ENCODE peak calls at places on chromosomes 1 and 21, in five cellular contexts. H is NT2/D1; X is stimulated activated CD4-positive, alpha-beta T cell treated with anti-CD3 and anti-CD28 coated beads, Interleukin-4, amount 100 ng/mL, for 48 hours; Y is activated T-cell treated with anti-CD3 and anti-CD28 coated beads, Interleukin-2, amount 50 U/mL, for 72 hours; I is AG08396. P is an unnamed sample.

GRCh38 chr1:169630006-169630405 is at the start of gene SELP:
- DNase-seq in X (no peak), H (no peak), I (no peak), Y (no peak), P (no peak)

GRCh38 chr1:239909894-239910293 is 181.8 kb upstream of the FMN2 start:
- DNase-seq in Y (no peak), H (no peak), I (peak), X (no peak), P (no peak)

GRCh38 chr1:84632975-84633427 is 57.3 kb downstream of the SSX2IP start:
- DNase-seq in Y (no peak), H (no peak), X (no peak), I (peak), P (no peak)

GRCh38 chr1:174872615-174873058 is 127.1 kb upstream of the CACYBP start:
- DNase-seq in X (no peak), I (no peak), Y (no peak), H (no peak), P (no peak)

GRCh38 chr1:107575226-107575625 is 389.8 kb downstream of the VAV3 start:
- DNase-seq in X (no peak), H (no peak), Y (no peak), I (no peak), P (no peak)

GRCh38 chr1:94805912-94806311 is 14.2 kb upstream of the SLC44A3 start:
- DNase-seq in I (peak), H (peak), Y (peak), X (peak), P (no peak)

GRCh38 chr1:244369256-244370057 is 82.3 kb downstream of the ADSS2 start:
- DNase-seq in I (no peak), H (no peak), X (no peak), Y (no peak), P (no peak)

GRCh38 chr1:20192364-20192763 is 6.0 kb upstream of the PLA2G2C start:
- DNase-seq in H (no peak), I (peak), X (no peak), Y (no peak), P (no peak)

GRCh38 chr1:247102381-247102780 is 1.8 kb downstream of the ZNF669 start:
- DNase-seq in I (peak), H (no peak), Y (no peak), X (no peak), P (no peak)

GRCh38 chr1:206489980-206490534 is 17.3 kb upstream of the RASSF5 start:
- DNase-seq in I (peak), H (peak), X (peak), Y (peak), P (peak)

GRCh38 chr1:241834733-241835377 is 13.1 kb upstream of the EXO1 start:
- DNase-seq in X (no peak), H (peak), Y (no peak), I (peak), P (no peak)

GRCh38 chr1:109040627-109041613 is 982 bp downstream of the WDR47 start:
- DNase-seq in I (peak), Y (peak), H (no peak), X (peak), P (peak)

GRCh38 chr1:202861420-202862121 is 27.4 kb downstream of the RABIF start:
- DNase-seq in X (peak), I (peak), H (peak), Y (peak), P (peak)

GRCh38 chr1:5882367-5883128 is 109.7 kb downstream of the NPHP4 start:
- DNase-seq in H (no peak), I (no peak), X (no peak), Y (no peak), P (no peak)

GRCh38 chr1:15056515-15057285 is 96.8 kb upstream of the TMEM51 start:
- DNase-seq in I (peak), Y (no peak), H (no peak), X (no peak), P (no peak)

GRCh38 chr1:48582408-48582807 is 110.4 kb upstream of the SPATA6 start:
- DNase-seq in I (no peak), X (no peak), H (no peak), Y (no peak), P (no peak)

GRCh38 chr1:173451981-173452380 is 25.2 kb upstream of the PRDX6 start:
- DNase-seq in Y (no peak), H (no peak), X (no peak), I (no peak), P (no peak)

GRCh38 chr1:33494929-33495328 is 22.5 kb downstream of the ZSCAN20 start:
- DNase-seq in Y (no peak), X (no peak), I (no peak), H (no peak), P (no peak)

GRCh38 chr1:234975122-234975940 is 153.3 kb downstream of the TOMM20 start:
- DNase-seq in I (peak), X (no peak), Y (no peak), H (no peak), P (no peak)

GRCh38 chr1:107327446-107327845 is 186.6 kb downstream of the NTNG1 start:
- DNase-seq in H (no peak), X (no peak), Y (no peak), I (no peak), P (no peak)

GRCh38 chr21:34363733-34364132 is at the start of gene KCNE2:
- DNase-seq in X (no peak), I (no peak), Y (no peak), H (no peak), P (no peak)

GRCh38 chr1:60897003-60897402 is 185.4 kb upstream of the NFIA start:
- DNase-seq in I (no peak), H (no peak), X (no peak), Y (no peak), P (no peak)

GRCh38 chr1:234853906-234854647 is 244.1 kb upstream of the IRF2BP2 start:
- DNase-seq in X (no peak), Y (no peak), H (no peak), I (no peak), P (no peak)

GRCh38 chr1:221440658-221441057 is 301.2 kb downstream of the DUSP10 start:
- DNase-seq in H (no peak), X (no peak), Y (no peak), I (no peak), P (no peak)

GRCh38 chr1:217137210-217137871 is 414.1 kb upstream of the ESRRG start:
- DNase-seq in H (no peak), X (no peak), Y (no peak), I (no peak), P (no peak)

GRCh38 chr1:115545791-115546733 is 95.7 kb upstream of the VANGL1 start:
- DNase-seq in X (no peak), H (peak), I (peak), Y (peak), P (peak)

GRCh38 chr21:29308456-29308783 is 9.7 kb downstream of the BACH1 start:
- DNase-seq in X (no peak), H (no peak), I (no peak), Y (no peak), P (no peak)

GRCh38 chr1:115160728-115161127 is 71.4 kb upstream of the TSPAN2 start:
- DNase-seq in X (no peak), Y (no peak), I (no peak), H (no peak), P (no peak)

GRCh38 chr1:177983824-177984528 is 14.1 kb upstream of the SEC16B start:
- DNase-seq in I (peak), X (no peak), Y (no peak), H (no peak), P (no peak)

GRCh38 chr1:109089242-109090015 is 1.1 kb upstream of the TMEM167B start:
- DNase-seq in H (no peak), X (no peak), I (no peak), Y (peak), P (no peak)

GRCh38 chr1:178238722-178239510 is 145.0 kb downstream of the RASAL2 start:
- DNase-seq in X (no peak), I (peak), Y (no peak), H (no peak), P (no peak)

GRCh38 chr1:111729271-111729921 is 9.8 kb downstream of the INKA2 start:
- DNase-seq in X (no peak), H (no peak), I (no peak), Y (no peak), P (no peak)